ENCODE peak calls at places on chromosome 5, in four cellular contexts. V, F, N and L are unnamed samples.

GRCh38 chr5:4720831-4721230 is 419.3 kb upstream of the ADAMTS16 start:
- DNase-seq in F (no peak), V (no peak), N (no peak), L (no peak)

GRCh38 chr5:175457466-175457865 is 13.5 kb upstream of the DRD1 start:
- DNase-seq in V (no peak), F (no peak), N (no peak), L (no peak)

GRCh38 chr5:174327317-174327864 is 281.9 kb downstream of the NSG2 start:
- DNase-seq in V (no peak), F (peak; percentile 27), N (peak; percentile 94), L (no peak)

GRCh38 chr5:126865299-126865698 is 88.4 kb downstream of the LMNB1 start:
- DNase-seq in N (no peak), F (no peak), V (no peak), L (no peak)

GRCh38 chr5:132873119-132873929 is at the start of gene LEAP2:
- DNase-seq in V (no peak), N (no peak), F (no peak), L (no peak)

GRCh38 chr5:94645053-94645452 is 26.6 kb downstream of the SLF1 start:
- DNase-seq in F (no peak), N (no peak), V (no peak), L (no peak)

GRCh38 chr5:94577466-94578245 is 40.7 kb downstream of the KIAA0825 start:
- DNase-seq in V (no peak), N (no peak), F (peak; percentile 24), L (no peak)

GRCh38 chr5:7261049-7261448 is 134.9 kb upstream of the ADCY2 start:
- DNase-seq in N (peak; percentile 93), F (no peak), V (no peak), L (no peak)

GRCh38 chr5:102545175-102545574 is 46.4 kb upstream of the SLCO6A1 start:
- DNase-seq in V (no peak), F (no peak), N (peak; percentile 66), L (no peak)

GRCh38 chr5:149382517-149383220 is 3.6 kb upstream of the IL17B start:
- DNase-seq in N (no peak), F (no peak), V (peak; percentile 70), L (no peak)

GRCh38 chr5:149710575-149710974 is 19.5 kb upstream of the PPARGC1B start:
- DNase-seq in N (no peak), V (no peak), F (no peak), L (no peak)

GRCh38 chr5:68749076-68749475 is 344.7 kb upstream of the SLC30A5 start:
- DNase-seq in N (no peak), F (no peak), V (no peak), L (no peak)

GRCh38 chr5:4295663-4296339 is 700.2 kb downstream of the IRX1 start:
- DNase-seq in F (no peak), N (peak; percentile 86), V (no peak), L (no peak)

GRCh38 chr5:75656311-75657003 is 45.2 kb downstream of the ANKDD1B start:
- DNase-seq in N (no peak), F (no peak), V (no peak), L (no peak)

GRCh38 chr5:179852993-179853547 is 5.5 kb downstream of the MRNIP start:
- DNase-seq in F (peak; percentile 50), V (no peak), N (no peak), L (no peak)

GRCh38 chr5:134464988-134465855 is 53.5 kb upstream of the CDKN2AIPNL start:
- DNase-seq in N (no peak), V (peak; percentile 68), F (peak; percentile 23), L (no peak)

GRCh38 chr5:73692981-73693380 is 67.0 kb downstream of the ARHGEF28 start:
- DNase-seq in F (no peak), V (no peak), N (no peak), L (no peak)

DNA sequence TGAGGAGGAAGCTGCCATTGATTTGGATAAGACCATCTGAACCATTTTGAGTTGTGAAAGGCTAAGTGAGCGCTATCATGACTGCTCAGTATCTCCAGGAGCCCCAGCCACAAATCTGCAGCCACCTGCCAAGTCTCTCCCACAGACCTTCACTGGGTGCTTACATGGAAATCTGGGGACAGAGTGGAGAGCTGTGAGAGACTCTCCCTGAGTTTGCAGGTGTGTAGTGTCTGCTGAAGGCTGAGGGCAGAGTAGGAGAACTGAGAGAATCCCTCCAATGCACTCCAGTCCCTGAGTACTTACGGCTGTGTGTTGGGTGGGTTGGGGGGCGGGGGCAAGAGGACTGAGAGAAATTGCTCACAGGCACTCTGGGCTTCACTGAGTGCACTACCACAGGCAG is 123.7 kb downstream of the PRELID2 start:
- DNase-seq in F (no peak), N (no peak), V (no peak), L (no peak)
- TF ChIP-seq CTCF in F (no peak), N (no peak), V (no peak), L (no peak)

DNA sequence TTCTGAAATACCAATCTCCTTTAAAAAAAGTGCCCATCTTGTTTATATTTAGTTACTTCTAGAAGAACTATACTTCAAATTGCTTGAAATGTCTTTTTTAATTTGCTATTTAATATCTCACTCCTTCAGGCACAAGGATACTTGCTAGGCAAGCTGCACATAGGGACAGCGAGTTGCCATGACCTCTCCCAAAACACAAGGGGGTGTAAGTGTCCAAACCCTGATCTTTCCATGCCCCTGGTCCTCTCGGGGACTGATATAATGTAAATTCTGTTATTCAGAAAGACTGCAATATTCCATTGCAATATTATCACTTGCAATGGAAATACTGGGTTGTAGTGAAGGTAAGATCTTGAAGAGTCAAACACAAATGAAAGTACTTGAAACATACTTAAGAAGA is 480.4 kb downstream of the CETN3 start:
- DNase-seq in V (no peak), N (no peak), F (no peak), L (no peak)
- TF ChIP-seq CTCF in V (no peak), N (peak; percentile 28), F (peak; percentile 33), L (no peak)

DNA sequence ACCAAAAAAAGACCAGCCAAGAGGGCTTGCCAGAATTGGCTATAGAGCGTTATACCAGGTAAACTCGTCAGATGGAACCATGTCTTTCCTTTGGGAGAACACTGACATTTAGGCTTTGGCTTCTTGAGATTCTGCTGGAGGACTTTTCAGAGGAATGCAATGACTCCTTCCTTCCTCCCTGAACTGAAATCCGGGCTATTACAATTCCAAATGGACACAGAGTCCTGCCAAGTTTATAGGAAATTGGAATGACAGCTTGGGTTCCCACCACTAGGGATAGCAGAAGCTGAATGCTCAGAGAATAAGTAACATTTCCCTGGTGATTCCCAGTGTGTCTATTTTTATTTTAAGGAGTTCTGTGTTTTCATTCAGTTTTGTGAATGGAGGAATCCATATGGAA is 143.0 kb downstream of the FGF1 start:
- DNase-seq in N (no peak), F (no peak), V (no peak), L (no peak)
- TF ChIP-seq CTCF in N (no peak), F (no peak), V (peak; percentile 39), L (no peak)

DNA sequence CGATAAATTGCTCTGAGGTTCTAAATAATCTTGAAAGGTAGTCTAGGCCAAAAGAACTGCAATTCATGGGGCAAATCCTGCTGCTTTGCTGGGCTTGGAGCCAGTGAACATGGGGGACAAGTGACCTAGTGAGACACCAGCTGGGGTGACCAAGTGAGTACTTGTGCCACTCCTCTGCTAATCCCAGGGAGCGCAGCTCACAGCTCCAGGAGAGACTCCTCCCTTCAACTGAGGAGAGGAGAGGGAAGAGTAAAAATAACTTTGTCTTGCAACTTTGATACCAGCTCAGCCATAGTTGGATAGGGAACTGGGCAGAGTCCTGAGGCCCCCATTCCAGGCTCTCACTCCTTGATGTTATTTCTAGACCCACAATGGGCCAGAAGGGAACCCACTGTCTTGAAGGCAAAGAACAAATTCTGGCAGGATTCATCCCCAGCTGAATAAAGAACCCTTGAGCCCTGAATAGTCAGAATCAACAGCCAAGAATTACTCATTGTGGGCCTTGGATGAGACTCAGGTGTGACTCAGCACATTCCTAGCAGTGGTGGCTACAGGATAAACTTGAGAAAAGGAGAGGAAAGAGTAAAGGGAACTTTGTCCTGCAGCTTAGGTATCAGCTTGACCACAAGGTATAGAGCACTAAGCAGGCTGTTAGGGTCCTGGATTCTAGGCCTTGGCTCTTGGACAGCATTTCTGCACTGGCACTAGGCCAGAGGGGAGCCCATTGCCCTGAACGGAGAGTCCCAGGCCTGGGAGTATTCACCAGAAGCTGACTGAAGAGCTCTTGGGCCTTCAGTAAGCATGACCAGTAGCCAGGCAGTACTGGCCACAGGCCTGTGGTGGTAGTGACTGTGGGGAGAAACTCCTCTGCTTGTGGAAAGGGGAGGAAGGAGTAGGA is 288.3 kb upstream of the CDH18 start:
- DNase-seq in V (no peak), F (no peak), N (no peak), L (no peak)
- TF ChIP-seq CTCF in V (no peak), F (no peak), N (no peak), L (no peak)

GRCh38 chr5:62718368-62718767 is 139.7 kb downstream of the LRRC70 start:
- DNase-seq in V (no peak), N (no peak), F (no peak), L (no peak)

GRCh38 chr5:62719061-62719730 is 140.6 kb downstream of the LRRC70 start:
- DNase-seq in F (no peak), V (no peak), N (no peak), L (no peak)

GRCh38 chr5:62727184-62727583 is 148.6 kb downstream of the LRRC70 start:
- DNase-seq in N (no peak), V (no peak), F (no peak), L (no peak)

GRCh38 chr5:62720036-62720441 is 141.4 kb downstream of the LRRC70 start:
- DNase-seq in F (peak; percentile 43), V (no peak), N (peak; percentile 69), L (peak; percentile 41)

GRCh38 chr5:62722360-62722759 is 143.7 kb downstream of the LRRC70 start:
- DNase-seq in F (no peak), N (no peak), V (no peak), L (no peak)
- TF ChIP-seq CTCF in F (no peak), N (peak; percentile 16), V (no peak), L (no peak)

DNA sequence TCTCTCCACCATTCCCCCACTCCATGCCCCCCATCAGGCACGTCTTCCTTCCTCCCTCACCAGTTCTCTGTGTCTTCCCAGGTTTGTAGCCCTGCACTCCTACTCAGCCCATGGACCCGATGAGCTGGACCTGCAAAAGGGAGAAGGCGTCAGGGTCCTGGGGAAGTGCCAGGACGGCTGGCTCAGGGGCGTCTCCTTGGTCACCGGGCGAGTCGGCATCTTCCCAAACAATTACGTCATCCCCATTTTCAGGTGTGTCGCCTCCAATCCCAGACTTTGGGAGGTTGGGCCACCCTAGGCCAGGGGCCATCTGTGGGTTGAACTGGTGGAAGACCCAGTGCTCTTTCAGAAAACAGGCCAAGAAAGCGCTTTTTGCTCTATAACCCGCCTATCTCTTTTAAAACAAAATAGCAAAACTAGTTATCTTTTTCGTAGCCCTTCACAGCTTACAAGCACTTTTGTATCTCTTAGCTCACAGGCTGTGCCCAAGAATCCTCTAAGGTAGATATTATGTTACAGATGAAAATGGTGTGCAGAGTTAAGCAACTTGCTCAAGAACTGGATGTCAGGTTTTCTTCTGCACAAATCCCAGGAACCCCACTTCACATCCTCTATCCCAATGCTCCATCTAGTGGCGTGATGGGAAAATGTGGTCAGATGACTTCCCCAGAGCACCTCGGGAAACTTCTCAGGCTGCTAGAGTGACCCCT is 56.2 kb downstream of the PLAC8L1 start:
- DNase-seq in F (no peak), N (peak; percentile 76), V (no peak), L (peak; percentile 57)
- TF ChIP-seq CTCF in F (peak; percentile 58), N (peak; percentile 81), V (peak; percentile 68), L (peak; percentile 38)

GRCh38 chr5:43110606-43111170 is 10.0 kb upstream of the ZNF131 start:
- DNase-seq in N (peak; percentile 16), V (no peak), F (no peak), L (no peak)
- TF ChIP-seq CTCF in N (peak; percentile 48), V (no peak), F (peak; percentile 61), L (no peak)